ENCODE peak calls at places on chromosomes 7 and 10, in seven cellular contexts. One of them, this sample, is unnamed. For H3K36me3, the result is how much of the 10 kb centered on the place peaks cover.

GRCh38 chr7:25951414-25952276 is 200.4 kb upstream of the NFE2L3 start:
- DNase-seq in uterus: peak
- DNase-seq in hepatocyte: peak
- DNase-seq in A673: no peak
- DNase-seq in mesenchymal stem cell: peak
- DNase-seq in left ventricle myocardium inferior: no peak
- DNase-seq in HCT116: no peak
- DNase-seq in this sample: peak

GRCh38 chr10:51097546-51097945 is 23.3 kb downstream of the PRKG1 start:
- DNase-seq in uterus: no peak
- DNase-seq in hepatocyte: no peak
- DNase-seq in A673: no peak
- DNase-seq in mesenchymal stem cell: no peak
- DNase-seq in left ventricle myocardium inferior: no peak
- DNase-seq in HCT116: no peak
- DNase-seq in this sample: no peak

GRCh38 chr10:21257919-21258318 is 267.6 kb downstream of the SKIDA1 start:
- DNase-seq in uterus: no peak
- DNase-seq in hepatocyte: no peak
- DNase-seq in A673: no peak
- DNase-seq in mesenchymal stem cell: peak
- DNase-seq in left ventricle myocardium inferior: no peak
- DNase-seq in HCT116: no peak
- DNase-seq in this sample: no peak

GRCh38 chr7:149887311-149887710 is 13.5 kb downstream of the ATP6V0E2 start:
- DNase-seq in uterus: no peak
- DNase-seq in hepatocyte: no peak
- DNase-seq in A673: no peak
- DNase-seq in mesenchymal stem cell: no peak
- DNase-seq in left ventricle myocardium inferior: no peak
- DNase-seq in HCT116: no peak
- DNase-seq in this sample: no peak

GRCh38 chr7:51802698-51803097 is 486.1 kb upstream of the COBL start:
- DNase-seq in uterus: no peak
- DNase-seq in hepatocyte: no peak
- DNase-seq in A673: no peak
- DNase-seq in mesenchymal stem cell: no peak
- DNase-seq in left ventricle myocardium inferior: no peak
- DNase-seq in HCT116: no peak
- DNase-seq in this sample: peak

GRCh38 chr7:152674860-152675760 is 831 bp downstream of the XRCC2 start:
- DNase-seq in uterus: no peak
- DNase-seq in hepatocyte: peak
- DNase-seq in A673: peak
- DNase-seq in mesenchymal stem cell: peak
- DNase-seq in left ventricle myocardium inferior: no peak
- DNase-seq in HCT116: no peak
- DNase-seq in this sample: peak

GRCh38 chr10:113880236-113880635 is 25.8 kb downstream of the NHLRC2 start:
- DNase-seq in uterus: no peak
- DNase-seq in hepatocyte: no peak
- DNase-seq in A673: no peak
- DNase-seq in mesenchymal stem cell: no peak
- DNase-seq in left ventricle myocardium inferior: no peak
- DNase-seq in HCT116: no peak
- DNase-seq in this sample: no peak

GRCh38 chr7:85980740-85981139 is 663.0 kb upstream of the GRM3 start:
- DNase-seq in uterus: no peak
- DNase-seq in hepatocyte: no peak
- DNase-seq in A673: no peak
- DNase-seq in mesenchymal stem cell: no peak
- DNase-seq in left ventricle myocardium inferior: no peak
- DNase-seq in HCT116: no peak
- DNase-seq in this sample: no peak

GRCh38 chr10:63210611-63211196 is 77.6 kb downstream of the NRBF2 start:
- DNase-seq in uterus: no peak
- DNase-seq in hepatocyte: no peak
- DNase-seq in A673: no peak
- DNase-seq in mesenchymal stem cell: no peak
- DNase-seq in left ventricle myocardium inferior: no peak
- DNase-seq in HCT116: no peak
- DNase-seq in this sample: no peak

GRCh38 chr10:6928531-6929080 is 348.5 kb upstream of the PRKCQ start:
- DNase-seq in uterus: no peak
- DNase-seq in hepatocyte: no peak
- DNase-seq in A673: no peak
- DNase-seq in mesenchymal stem cell: peak
- DNase-seq in left ventricle myocardium inferior: no peak
- DNase-seq in HCT116: no peak
- DNase-seq in this sample: peak

GRCh38 chr10:94425942-94426341 is 23.6 kb downstream of the TBC1D12 start:
- DNase-seq in uterus: no peak
- DNase-seq in hepatocyte: no peak
- DNase-seq in A673: no peak
- DNase-seq in mesenchymal stem cell: no peak
- DNase-seq in left ventricle myocardium inferior: no peak
- DNase-seq in HCT116: no peak
- DNase-seq in this sample: no peak

GRCh38 chr10:5396545-5396944 is 8.1 kb downstream of the TUBAL3 start:
- DNase-seq in uterus: no peak
- DNase-seq in hepatocyte: no peak
- DNase-seq in A673: no peak
- DNase-seq in mesenchymal stem cell: no peak
- DNase-seq in left ventricle myocardium inferior: no peak
- DNase-seq in HCT116: no peak
- DNase-seq in this sample: no peak

GRCh38 chr7:51297986-51298385 is 18.6 kb downstream of the COBL start:
- DNase-seq in uterus: no peak
- DNase-seq in hepatocyte: no peak
- DNase-seq in A673: no peak
- DNase-seq in mesenchymal stem cell: no peak
- DNase-seq in left ventricle myocardium inferior: no peak
- DNase-seq in HCT116: no peak
- DNase-seq in this sample: no peak

GRCh38 chr7:102891693-102892261 is 21.0 kb upstream of the LRRC17 start:
- DNase-seq in uterus: peak
- DNase-seq in hepatocyte: peak
- DNase-seq in A673: peak
- DNase-seq in mesenchymal stem cell: peak
- DNase-seq in left ventricle myocardium inferior: peak
- DNase-seq in HCT116: no peak
- DNase-seq in this sample: no peak

GRCh38 chr10:110076559-110077318 is 69.0 kb downstream of the ADD3 start:
- DNase-seq in uterus: peak
- DNase-seq in hepatocyte: peak
- DNase-seq in A673: peak
- DNase-seq in mesenchymal stem cell: peak
- DNase-seq in left ventricle myocardium inferior: no peak
- DNase-seq in HCT116: peak
- DNase-seq in this sample: no peak

GRCh38 chr7:157542669-157543021 is 205.8 kb downstream of the DNAJB6 start:
- DNase-seq in uterus: no peak
- DNase-seq in hepatocyte: no peak
- DNase-seq in A673: no peak
- DNase-seq in mesenchymal stem cell: no peak
- DNase-seq in left ventricle myocardium inferior: no peak
- DNase-seq in HCT116: no peak
- DNase-seq in this sample: no peak

GRCh38 chr7:2811476-2812118 is 32.5 kb downstream of the GNA12 start:
- DNase-seq in uterus: peak
- DNase-seq in hepatocyte: peak
- DNase-seq in A673: no peak
- DNase-seq in mesenchymal stem cell: peak
- DNase-seq in left ventricle myocardium inferior: no peak
- DNase-seq in HCT116: no peak
- DNase-seq in this sample: no peak

GRCh38 chr7:130868150-130868549 is 134.1 kb upstream of the KLF14 start:
- DNase-seq in uterus: no peak
- DNase-seq in hepatocyte: no peak
- DNase-seq in A673: no peak
- DNase-seq in mesenchymal stem cell: no peak
- DNase-seq in left ventricle myocardium inferior: no peak
- DNase-seq in HCT116: no peak
- DNase-seq in this sample: no peak

GRCh38 chr7:130872341-130872740 is 138.3 kb upstream of the KLF14 start:
- DNase-seq in uterus: no peak
- DNase-seq in hepatocyte: no peak
- DNase-seq in A673: no peak
- DNase-seq in mesenchymal stem cell: no peak
- DNase-seq in left ventricle myocardium inferior: no peak
- DNase-seq in HCT116: no peak
- DNase-seq in this sample: no peak

GRCh38 chr7:130867581-130868136 is 133.7 kb upstream of the KLF14 start:
- DNase-seq in uterus: no peak
- DNase-seq in hepatocyte: no peak
- DNase-seq in A673: no peak
- DNase-seq in mesenchymal stem cell: no peak
- DNase-seq in left ventricle myocardium inferior: no peak
- DNase-seq in HCT116: no peak
- DNase-seq in this sample: no peak

GRCh38 chr7:130867039-130867438 is 133.0 kb upstream of the KLF14 start:
- DNase-seq in uterus: no peak
- DNase-seq in hepatocyte: no peak
- DNase-seq in A673: no peak
- DNase-seq in mesenchymal stem cell: no peak
- DNase-seq in left ventricle myocardium inferior: no peak
- DNase-seq in HCT116: no peak
- DNase-seq in this sample: no peak

GRCh38 chr7:130869918-130870317 is 135.9 kb upstream of the KLF14 start:
- DNase-seq in uterus: no peak
- DNase-seq in hepatocyte: no peak
- DNase-seq in A673: no peak
- DNase-seq in mesenchymal stem cell: no peak
- DNase-seq in left ventricle myocardium inferior: no peak
- DNase-seq in HCT116: no peak
- DNase-seq in this sample: no peak
- H3K36me3 ChIP-seq in uterus: under half
- H3K36me3 ChIP-seq in hepatocyte: under half
- H3K36me3 ChIP-seq in A673: half or more
- H3K36me3 ChIP-seq in mesenchymal stem cell: half or more
- H3K36me3 ChIP-seq in left ventricle myocardium inferior: half or more
- H3K36me3 ChIP-seq in HCT116: under half
- H3K36me3 ChIP-seq in this sample: under half

DNA sequence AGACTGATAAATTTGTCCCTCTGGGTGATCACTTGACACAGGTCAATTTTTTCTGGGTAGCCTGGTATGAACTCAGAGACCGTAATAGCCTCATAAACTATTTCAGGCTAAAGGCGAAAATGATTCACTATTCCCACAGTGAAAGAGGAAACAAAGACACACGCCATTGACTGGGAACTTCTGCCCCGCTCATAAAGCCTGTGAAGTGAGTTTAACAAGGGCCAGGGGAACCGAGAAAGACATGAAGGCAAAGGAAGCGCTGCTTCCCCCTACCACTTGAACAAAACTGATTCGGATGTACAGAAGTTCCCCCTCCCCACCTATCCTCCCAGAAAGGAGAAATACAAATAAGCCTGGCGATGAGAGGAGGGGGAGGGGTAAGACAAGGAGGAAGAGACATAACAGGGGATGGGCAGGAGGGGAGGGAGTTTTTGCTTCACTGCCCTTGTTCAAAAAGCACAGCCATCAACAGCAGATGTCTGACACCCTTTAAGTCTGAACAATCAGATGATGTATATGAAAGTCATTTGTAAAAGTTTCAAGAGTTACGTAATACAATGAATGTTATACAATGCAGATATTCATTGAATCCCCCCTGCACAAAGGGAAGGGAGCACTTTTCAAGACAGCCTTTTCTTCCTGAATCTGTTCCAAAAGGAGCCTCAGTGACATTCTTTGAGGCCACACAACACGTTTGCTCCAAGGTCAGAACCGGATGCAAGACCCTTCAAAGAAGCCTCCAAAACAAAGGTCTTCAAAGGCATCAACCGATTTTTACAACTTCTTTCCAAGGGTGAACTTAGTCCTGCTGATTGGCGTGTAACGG is 734 bp downstream of the ABCB4 start:
- DNase-seq in uterus: no peak
- DNase-seq in hepatocyte: peak
- DNase-seq in A673: no peak
- DNase-seq in mesenchymal stem cell: peak
- DNase-seq in left ventricle myocardium inferior: no peak
- DNase-seq in HCT116: no peak
- DNase-seq in this sample: peak
- H3K27ac ChIP-seq in uterus: no peak
- H3K27ac ChIP-seq in hepatocyte: no peak
- H3K27ac ChIP-seq in A673: no peak
- H3K27ac ChIP-seq in mesenchymal stem cell: peak
- H3K27ac ChIP-seq in left ventricle myocardium inferior: peak
- H3K27ac ChIP-seq in HCT116: no peak
- H3K27ac ChIP-seq in this sample: no peak

GRCh38 chr10:72081210-72081609 is 7.1 kb downstream of the SPOCK2 start:
- DNase-seq in uterus: no peak
- DNase-seq in hepatocyte: no peak
- DNase-seq in A673: no peak
- DNase-seq in mesenchymal stem cell: no peak
- DNase-seq in left ventricle myocardium inferior: no peak
- DNase-seq in HCT116: no peak
- DNase-seq in this sample: no peak

GRCh38 chr10:72083234-72084093 is 4.9 kb downstream of the SPOCK2 start:
- DNase-seq in uterus: no peak
- DNase-seq in hepatocyte: no peak
- DNase-seq in A673: no peak
- DNase-seq in mesenchymal stem cell: no peak
- DNase-seq in left ventricle myocardium inferior: no peak
- DNase-seq in HCT116: no peak
- DNase-seq in this sample: no peak

GRCh38 chr10:72084094-72084459 is 4.3 kb downstream of the SPOCK2 start:
- DNase-seq in uterus: no peak
- DNase-seq in hepatocyte: no peak
- DNase-seq in A673: no peak
- DNase-seq in mesenchymal stem cell: no peak
- DNase-seq in left ventricle myocardium inferior: no peak
- DNase-seq in HCT116: no peak
- DNase-seq in this sample: no peak

GRCh38 chr10:72080042-72081035 is 8.0 kb downstream of the SPOCK2 start:
- DNase-seq in uterus: no peak
- DNase-seq in hepatocyte: no peak
- DNase-seq in A673: no peak
- DNase-seq in mesenchymal stem cell: no peak
- DNase-seq in left ventricle myocardium inferior: no peak
- DNase-seq in HCT116: no peak
- DNase-seq in this sample: no peak

GRCh38 chr10:72081772-72082590 is 6.4 kb downstream of the SPOCK2 start:
- DNase-seq in uterus: no peak
- DNase-seq in hepatocyte: no peak
- DNase-seq in A673: no peak
- DNase-seq in mesenchymal stem cell: no peak
- DNase-seq in left ventricle myocardium inferior: no peak
- DNase-seq in HCT116: no peak
- DNase-seq in this sample: no peak
- H3K36me3 ChIP-seq in uterus: under half
- H3K36me3 ChIP-seq in hepatocyte: under half
- H3K36me3 ChIP-seq in A673: under half
- H3K36me3 ChIP-seq in mesenchymal stem cell: under half
- H3K36me3 ChIP-seq in left ventricle myocardium inferior: under half
- H3K36me3 ChIP-seq in HCT116: under half
- H3K36me3 ChIP-seq in this sample: under half

DNA sequence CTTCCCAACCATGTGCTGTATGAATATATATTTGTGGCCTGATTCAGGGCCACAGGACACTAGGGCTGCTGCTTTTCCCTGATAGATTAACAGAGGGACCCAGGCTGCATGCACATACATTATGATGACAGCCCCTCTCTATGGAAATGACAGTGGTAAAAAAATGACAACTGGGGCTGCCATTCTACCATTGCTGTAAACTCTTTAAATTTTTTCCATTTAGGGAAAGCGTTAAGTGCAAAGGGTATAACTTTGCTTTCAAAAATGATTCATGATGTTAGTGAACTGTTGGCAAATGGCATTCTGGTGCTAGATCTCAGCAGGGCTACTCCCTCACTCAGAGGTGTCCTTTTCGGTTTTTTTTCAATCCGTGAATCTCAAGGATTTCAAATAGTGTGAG is 4.2 kb downstream of the CTBP2 start:
- DNase-seq in uterus: no peak
- DNase-seq in hepatocyte: no peak
- DNase-seq in A673: no peak
- DNase-seq in mesenchymal stem cell: peak
- DNase-seq in left ventricle myocardium inferior: no peak
- DNase-seq in HCT116: no peak
- DNase-seq in this sample: no peak
- H3K27ac ChIP-seq in uterus: peak
- H3K27ac ChIP-seq in hepatocyte: peak
- H3K27ac ChIP-seq in A673: no peak
- H3K27ac ChIP-seq in mesenchymal stem cell: no peak
- H3K27ac ChIP-seq in left ventricle myocardium inferior: peak
- H3K27ac ChIP-seq in HCT116: no peak
- H3K27ac ChIP-seq in this sample: no peak

This sample was measured in neural progenitor cell.